ENCODE peak calls at places on chromosomes 4 and X, in five cellular contexts. One of them, this sample, is unnamed.

GRCh38 chr4:184268574-184269160 is 51.0 kb upstream of the ENPP6 start:
- DNase-seq in naive B cell: no peak
- DNase-seq in suprapubic skin: no peak
- DNase-seq in NCI-H460: no peak
- DNase-seq in upper lobe of right lung: no peak
- DNase-seq in this sample: peak; percentile 34

GRCh38 chr4:165991325-165992180 is 118.5 kb downstream of the TLL1 start:
- DNase-seq in naive B cell: no peak
- DNase-seq in NCI-H460: no peak
- DNase-seq in upper lobe of right lung: no peak
- DNase-seq in suprapubic skin: no peak
- DNase-seq in this sample: no peak

GRCh38 chr4:137905930-137906329 is 336.2 kb downstream of the SLC7A11 start:
- DNase-seq in suprapubic skin: no peak
- DNase-seq in upper lobe of right lung: no peak
- DNase-seq in naive B cell: no peak
- DNase-seq in NCI-H460: no peak
- DNase-seq in this sample: no peak

GRCh38 chrX:108309144-108309543 is 129.1 kb downstream of the COL4A6 start:
- DNase-seq in upper lobe of right lung: no peak
- DNase-seq in suprapubic skin: no peak
- DNase-seq in NCI-H460: peak; percentile 95
- DNase-seq in naive B cell: no peak
- DNase-seq in this sample: no peak

GRCh38 chr4:88054909-88055308 is 47.5 kb downstream of the PKD2 start:
- DNase-seq in upper lobe of right lung: no peak
- DNase-seq in NCI-H460: peak; percentile 52
- DNase-seq in naive B cell: no peak
- DNase-seq in suprapubic skin: no peak
- DNase-seq in this sample: no peak

GRCh38 chr4:93416337-93417102 is 412.0 kb upstream of the ATOH1 start:
- DNase-seq in suprapubic skin: no peak
- DNase-seq in NCI-H460: no peak
- DNase-seq in upper lobe of right lung: no peak
- DNase-seq in naive B cell: no peak
- DNase-seq in this sample: no peak

GRCh38 chr4:182885738-182886077 is 31.5 kb downstream of the DCTD start:
- DNase-seq in naive B cell: no peak
- DNase-seq in suprapubic skin: no peak
- DNase-seq in upper lobe of right lung: no peak
- DNase-seq in NCI-H460: no peak
- DNase-seq in this sample: no peak

GRCh38 chrX:79138658-79139241 is 5.7 kb upstream of the GPR174 start:
- DNase-seq in suprapubic skin: no peak
- DNase-seq in NCI-H460: no peak
- DNase-seq in naive B cell: peak; percentile 74
- DNase-seq in upper lobe of right lung: no peak
- DNase-seq in this sample: no peak

GRCh38 chrX:109959356-109959871 is 43.5 kb upstream of the TMEM164 start:
- DNase-seq in suprapubic skin: no peak
- DNase-seq in upper lobe of right lung: no peak
- DNase-seq in naive B cell: no peak
- DNase-seq in NCI-H460: no peak
- DNase-seq in this sample: no peak

GRCh38 chr4:131304686-131305085 is 1844.4 kb upstream of the PCDH10 start:
- DNase-seq in naive B cell: no peak
- DNase-seq in NCI-H460: peak; percentile 13
- DNase-seq in upper lobe of right lung: no peak
- DNase-seq in suprapubic skin: no peak
- DNase-seq in this sample: no peak

GRCh38 chr4:101236097-101236496 is 111.2 kb downstream of the PPP3CA start:
- DNase-seq in upper lobe of right lung: no peak
- DNase-seq in NCI-H460: no peak
- DNase-seq in suprapubic skin: no peak
- DNase-seq in naive B cell: no peak
- DNase-seq in this sample: no peak

GRCh38 chr4:173531085-173531965 is 1.3 kb upstream of the HAND2 start:
- DNase-seq in NCI-H460: no peak
- DNase-seq in naive B cell: no peak
- DNase-seq in suprapubic skin: no peak
- DNase-seq in upper lobe of right lung: no peak
- DNase-seq in this sample: no peak

GRCh38 chrX:125150231-125150630 is 169.4 kb upstream of the TEX13C start:
- DNase-seq in suprapubic skin: no peak
- DNase-seq in naive B cell: no peak
- DNase-seq in NCI-H460: no peak
- DNase-seq in upper lobe of right lung: no peak
- DNase-seq in this sample: no peak

GRCh38 chrX:96480081-96480480 is 204.6 kb upstream of the DIAPH2 start:
- DNase-seq in upper lobe of right lung: no peak
- DNase-seq in naive B cell: no peak
- DNase-seq in suprapubic skin: no peak
- DNase-seq in NCI-H460: no peak
- DNase-seq in this sample: no peak

GRCh38 chr4:55175779-55176231 is 50.4 kb upstream of the KDR start:
- DNase-seq in naive B cell: no peak
- DNase-seq in NCI-H460: no peak
- DNase-seq in suprapubic skin: no peak
- DNase-seq in upper lobe of right lung: no peak
- DNase-seq in this sample: no peak

GRCh38 chr4:1033840-1034551 is 22.6 kb downstream of the FGFRL1 start:
- DNase-seq in naive B cell: no peak
- DNase-seq in upper lobe of right lung: no peak
- DNase-seq in NCI-H460: no peak
- DNase-seq in suprapubic skin: no peak
- DNase-seq in this sample: no peak